ENCODE peak calls at places on chromosomes 1 and 21, in nine cellular contexts. N, J, F, R, B, V, L, W and Z are unnamed samples.

GRCh38 chr21:28936036-28936435 is 56.6 kb downstream of the LTN1 start:
- DNase-seq in W (no peak), N (no peak), R (no peak), F (no peak), B (no peak), V (no peak), J (no peak), L (no peak), Z (no peak)

GRCh38 chr1:11735854-11736745 is at the start of gene AGTRAP:
- DNase-seq in B (peak; percentile 88), J (peak; percentile 94), W (peak; percentile 91), R (peak; percentile 92), L (peak; percentile 86), V (peak; percentile 82), N (peak; percentile 81), F (peak; percentile 86), Z (peak; percentile 97)

GRCh38 chr1:18736958-18737357 is 106.3 kb downstream of the PAX7 start:
- DNase-seq in B (no peak), R (no peak), L (no peak), N (no peak), F (no peak), J (no peak), V (no peak), W (no peak), Z (no peak)

GRCh38 chr1:14784790-14785773 is 186.6 kb downstream of the KAZN start:
- DNase-seq in B (no peak), F (no peak), W (no peak), V (no peak), R (no peak), N (no peak), L (no peak), J (no peak), Z (no peak)

GRCh38 chr1:40389871-40390560 is 16.5 kb downstream of the SMAP2 start:
- DNase-seq in J (no peak), F (no peak), R (peak; percentile 85), B (no peak), N (no peak), L (no peak), V (no peak), W (no peak), Z (no peak)

GRCh38 chr1:100584761-100585745 is 47.1 kb downstream of the GPR88 start:
- DNase-seq in L (no peak), R (no peak), J (no peak), N (no peak), F (no peak), W (no peak), V (no peak), B (no peak), Z (no peak)

GRCh38 chr1:201365251-201365650 is 12.2 kb downstream of the TNNT2 start:
- DNase-seq in N (no peak), F (no peak), B (no peak), V (no peak), W (no peak), L (no peak), J (no peak), R (no peak), Z (no peak)

GRCh38 chr1:32960819-32961355 is 3.7 kb downstream of the RNF19B start:
- DNase-seq in J (no peak), F (no peak), W (no peak), L (no peak), V (no peak), R (no peak), B (no peak), N (no peak), Z (no peak)

GRCh38 chr1:110875216-110875731 is 2.3 kb downstream of the CD53 start:
- DNase-seq in F (no peak), V (no peak), J (no peak), W (no peak), B (peak; percentile 37), N (peak; percentile 42), R (no peak), L (peak; percentile 31), Z (no peak)

GRCh38 chr1:9101510-9102146 is 27.3 kb downstream of the GPR157 start:
- DNase-seq in W (peak; percentile 59), F (peak; percentile 56), B (no peak), J (no peak), R (peak; percentile 46), N (no peak), V (peak; percentile 42), L (no peak), Z (peak; percentile 78)

GRCh38 chr1:113307771-113308451 is 82.4 kb upstream of the MAGI3 start:
- DNase-seq in L (no peak), F (no peak), V (no peak), N (no peak), W (no peak), B (no peak), R (no peak), J (no peak), Z (no peak)

GRCh38 chr1:204263240-204263848 is 49.6 kb upstream of the GOLT1A start:
- DNase-seq in J (no peak), L (no peak), B (no peak), N (no peak), F (no peak), W (no peak), V (no peak), R (no peak), Z (no peak)

GRCh38 chr1:161915051-161915503 is 108.6 kb downstream of the OLFML2B start:
- DNase-seq in R (no peak), W (no peak), N (peak; percentile 30), J (no peak), F (no peak), B (peak; percentile 41), L (no peak), V (no peak), Z (no peak)

GRCh38 chr1:35886606-35887431 is 3.8 kb downstream of the AGO1 start:
- DNase-seq in L (no peak), F (no peak), J (no peak), B (no peak), V (no peak), N (no peak), R (no peak), W (no peak), Z (no peak)

GRCh38 chr1:19469004-19469403 is 16.3 kb downstream of the CAPZB start:
- DNase-seq in B (no peak), W (no peak), N (no peak), J (no peak), R (no peak), L (no peak), V (no peak), F (no peak), Z (no peak)

GRCh38 chr1:25612421-25612820 is 4.2 kb upstream of the MAN1C1 start:
- DNase-seq in W (no peak), B (no peak), V (no peak), R (no peak), F (no peak), J (no peak), L (no peak), N (no peak), Z (no peak)

GRCh38 chr1:186763107-186763506 is 65.6 kb upstream of the PLA2G4A start:
- DNase-seq in N (no peak), J (no peak), R (no peak), L (no peak), B (no peak), F (no peak), V (no peak), W (no peak), Z (no peak)

GRCh38 chr1:226589008-226589733 is 40.6 kb downstream of the STUM start:
- DNase-seq in R (no peak), W (no peak), V (no peak), L (no peak), B (no peak), J (no peak), N (no peak), F (no peak), Z (no peak)

GRCh38 chr1:171912509-171913185 is 71.3 kb downstream of the DNM3 start:
- DNase-seq in R (no peak), N (no peak), J (no peak), V (no peak), L (no peak), B (no peak), F (no peak), W (no peak), Z (no peak)

GRCh38 chr1:44855742-44856141 is 12.7 kb upstream of the PTCH2 start:
- DNase-seq in V (no peak), F (no peak), L (no peak), W (no peak), R (no peak), B (no peak), J (no peak), N (no peak), Z (no peak)

GRCh38 chr1:1264868-1265272 is 8.8 kb downstream of the UBE2J2 start:
- DNase-seq in N (no peak), L (no peak), R (peak; percentile 78), F (peak; percentile 89), B (no peak), W (no peak), V (no peak), J (no peak), Z (peak; percentile 70)

GRCh38 chr1:157497284-157497683 is 55.0 kb downstream of the FCRL5 start:
- DNase-seq in W (no peak), L (no peak), B (no peak), J (no peak), F (no peak), N (no peak), R (no peak), V (no peak), Z (no peak)

GRCh38 chr1:201614262-201615015 is 75.5 kb downstream of the NAV1 start:
- DNase-seq in B (no peak), V (peak; percentile 42), L (no peak), W (no peak), J (no peak), F (no peak), N (no peak), R (no peak), Z (peak; percentile 88)

GRCh38 chr1:77825356-77825709 is 45.9 kb downstream of the MIGA1 start:
- DNase-seq in W (peak; percentile 18), N (no peak), L (no peak), J (peak; percentile 4), V (no peak), R (peak; percentile 85), F (peak; percentile 36), B (no peak), Z (no peak)

GRCh38 chr1:205335692-205336091 is 14.1 kb upstream of the NUAK2 start:
- DNase-seq in J (peak; percentile 86), R (peak; percentile 60), W (peak; percentile 88), B (peak; percentile 63), V (peak; percentile 83), N (peak; percentile 66), L (peak; percentile 68), F (peak; percentile 87), Z (peak; percentile 90)

GRCh38 chr1:22158654-22159053 is 15.8 kb upstream of the WNT4 start:
- DNase-seq in B (no peak), W (no peak), J (no peak), F (no peak), L (no peak), N (no peak), R (no peak), V (no peak), Z (no peak)